ENCODE peak calls at places on chromosomes 7 and 10, in five cellular contexts. T, W, H, E and I are unnamed samples. For H3K36me3, the result is how much of the 10 kb centered on the place peaks cover.

GRCh38 chr10:93065675-93066543 is 5.3 kb downstream of the CYP26C1 start:
- DNase-seq in T (no peak), W (no peak), H (no peak), E (no peak), I (no peak)

GRCh38 chr7:132410385-132410784 is 165.9 kb downstream of the PLXNA4 start:
- DNase-seq in T (no peak), W (no peak), H (no peak), E (no peak), I (no peak)

GRCh38 chr10:116905845-116906210 is 56.5 kb downstream of the ENO4 start:
- DNase-seq in T (no peak), W (no peak), H (no peak), E (no peak), I (no peak)

GRCh38 chr7:150428671-150429451 is 21.6 kb upstream of the GIMAP8 start:
- DNase-seq in T (no peak), W (peak), H (no peak), E (no peak), I (no peak)

GRCh38 chr10:28948045-28948444 is 270.7 kb downstream of the BAMBI start:
- DNase-seq in T (no peak), W (no peak), H (no peak), E (no peak), I (no peak)

GRCh38 chr7:69982197-69982596 is 383.9 kb downstream of the AUTS2 start:
- DNase-seq in T (no peak), W (no peak), H (no peak), E (no peak), I (no peak)

GRCh38 chr7:29657856-29658255 is 94.2 kb downstream of the PRR15 start:
- DNase-seq in T (no peak), W (no peak), H (no peak), E (no peak), I (no peak)

GRCh38 chr10:79024296-79024695 is 44.5 kb upstream of the ZMIZ1 start:
- DNase-seq in T (no peak), W (no peak), H (no peak), E (no peak), I (no peak)

GRCh38 chr7:158097106-158097505 is 490.5 kb downstream of the PTPRN2 start:
- DNase-seq in T (no peak), W (no peak), H (no peak), E (no peak), I (no peak)

GRCh38 chr10:4131407-4132215 is 346.6 kb upstream of the KLF6 start:
- DNase-seq in T (no peak), W (peak), H (no peak), E (no peak), I (no peak)

GRCh38 chr10:32155075-32155516 is 98.9 kb upstream of the KIF5B start:
- DNase-seq in T (no peak), W (peak), H (no peak), E (no peak), I (no peak)

GRCh38 chr7:753190-753589 is 26.1 kb upstream of the PRKAR1B start:
- DNase-seq in T (no peak), W (no peak), H (no peak), E (no peak), I (no peak)

GRCh38 chr7:155428171-155428834 is 29.6 kb upstream of the EN2 start:
- DNase-seq in T (no peak), W (no peak), H (no peak), E (no peak), I (no peak)

GRCh38 chr7:47571355-47572100 is 10.4 kb downstream of the TNS3 start:
- DNase-seq in T (peak), W (peak), H (no peak), E (peak), I (peak)

GRCh38 chr10:27242951-27243551 is 2.5 kb upstream of the ACBD5 start:
- DNase-seq in T (peak), W (peak), H (peak), E (peak), I (peak)

GRCh38 chr7:50857804-50858203 is 75.1 kb upstream of the GRB10 start:
- DNase-seq in T (no peak), W (no peak), H (no peak), E (no peak), I (peak)

GRCh38 chr10:52615756-52616419 is 156.7 kb downstream of the MBL2 start:
- DNase-seq in T (no peak), W (no peak), H (no peak), E (no peak), I (no peak)

GRCh38 chr7:17722798-17723197 is 217.5 kb downstream of the SNX13 start:
- DNase-seq in T (no peak), W (no peak), H (no peak), E (no peak), I (no peak)

GRCh38 chr10:117005454-117006055 is 568 bp upstream of the SHTN1 start:
- DNase-seq in T (peak), W (peak), H (no peak), E (no peak), I (no peak)

GRCh38 chr10:122348512-122348911 is 26.0 kb upstream of the PLEKHA1 start:
- DNase-seq in T (no peak), W (no peak), H (no peak), E (no peak), I (no peak)

DNA sequence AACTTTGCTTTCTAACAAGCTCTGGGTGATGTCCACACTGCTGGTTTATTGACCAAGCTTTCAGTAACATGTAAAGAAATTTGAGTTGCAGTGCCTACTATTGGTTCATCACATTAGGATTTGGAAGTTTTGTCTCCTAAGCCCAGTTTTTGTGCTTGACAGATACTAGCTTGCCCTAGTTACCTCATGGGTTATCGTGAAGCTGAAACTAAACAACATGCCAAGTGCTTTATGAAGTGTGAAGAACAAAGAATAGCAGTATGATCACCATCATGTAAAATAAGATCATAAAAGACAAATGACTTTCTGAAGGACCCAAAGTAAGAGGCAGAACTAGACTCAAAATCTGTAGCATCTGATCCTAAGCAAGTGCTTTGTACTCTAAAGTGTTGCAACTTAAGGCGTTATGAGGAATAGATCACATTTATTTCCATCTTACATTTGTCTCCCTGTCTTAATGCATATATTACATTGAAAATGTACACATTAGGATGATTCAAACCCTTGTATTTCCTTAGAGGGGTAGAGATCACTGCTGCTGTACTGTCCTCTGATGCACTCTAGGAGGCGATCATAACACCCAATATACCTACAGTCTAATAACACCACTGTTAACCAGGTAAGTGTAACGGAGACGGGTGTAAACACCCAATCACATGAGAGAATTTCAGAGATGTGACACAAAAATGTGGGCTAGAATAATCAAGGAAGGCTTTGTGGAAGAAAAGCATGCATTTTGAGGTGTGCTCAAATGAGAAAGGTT is 71.3 kb downstream of the NRCAM start:
- DNase-seq in T (no peak), W (no peak), H (no peak), E (no peak), I (no peak)
- TF ChIP-seq CTCF in T (no peak), W (peak), H (no peak), E (no peak), I (no peak)

DNA sequence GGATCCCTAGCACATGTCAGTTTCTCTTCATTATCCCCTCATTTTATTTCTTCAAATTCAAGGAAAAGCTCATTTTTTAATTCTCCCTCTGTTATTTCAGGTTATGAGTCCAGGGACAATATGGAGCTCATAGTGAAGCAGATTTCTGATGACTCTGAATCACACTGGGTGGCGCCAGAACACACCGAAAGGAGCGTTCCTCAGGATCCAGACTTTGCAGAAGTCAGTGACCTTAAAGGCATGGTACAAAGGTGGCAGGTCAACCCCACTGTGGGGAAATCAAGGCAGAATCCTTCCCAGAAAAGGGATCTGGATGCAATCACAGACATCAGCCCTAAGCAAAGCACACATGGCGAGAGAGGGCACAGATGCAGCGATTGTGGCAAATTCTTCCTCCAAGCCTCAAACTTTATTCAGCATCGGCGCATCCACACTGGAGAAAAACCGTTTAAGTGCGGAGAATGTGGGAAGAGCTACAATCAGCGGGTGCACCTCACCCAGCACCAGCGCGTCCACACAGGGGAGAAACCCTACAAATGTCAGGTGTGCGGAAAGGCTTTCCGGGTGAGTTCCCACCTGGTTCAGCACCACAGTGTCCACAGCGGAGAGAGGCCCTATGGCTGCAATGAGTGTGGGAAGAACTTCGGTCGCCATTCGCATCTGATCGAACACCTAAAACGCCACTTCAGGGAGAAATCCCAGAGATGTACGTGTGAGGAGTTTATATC is 21.4 kb downstream of the ZKSCAN5 start:
- DNase-seq in T (no peak), W (no peak), H (no peak), E (no peak), I (no peak)
- H3K36me3 ChIP-seq in T (under half), W (under half), H (under half), E (half or more), I (half or more)

GRCh38 chr7:131012477-131013031 is 278.5 kb upstream of the KLF14 start:
- DNase-seq in T (no peak), W (no peak), H (no peak), E (no peak), I (no peak)
- H3K4me3 ChIP-seq in T (no peak), W (no peak), H (no peak), E (no peak), I (no peak)

DNA sequence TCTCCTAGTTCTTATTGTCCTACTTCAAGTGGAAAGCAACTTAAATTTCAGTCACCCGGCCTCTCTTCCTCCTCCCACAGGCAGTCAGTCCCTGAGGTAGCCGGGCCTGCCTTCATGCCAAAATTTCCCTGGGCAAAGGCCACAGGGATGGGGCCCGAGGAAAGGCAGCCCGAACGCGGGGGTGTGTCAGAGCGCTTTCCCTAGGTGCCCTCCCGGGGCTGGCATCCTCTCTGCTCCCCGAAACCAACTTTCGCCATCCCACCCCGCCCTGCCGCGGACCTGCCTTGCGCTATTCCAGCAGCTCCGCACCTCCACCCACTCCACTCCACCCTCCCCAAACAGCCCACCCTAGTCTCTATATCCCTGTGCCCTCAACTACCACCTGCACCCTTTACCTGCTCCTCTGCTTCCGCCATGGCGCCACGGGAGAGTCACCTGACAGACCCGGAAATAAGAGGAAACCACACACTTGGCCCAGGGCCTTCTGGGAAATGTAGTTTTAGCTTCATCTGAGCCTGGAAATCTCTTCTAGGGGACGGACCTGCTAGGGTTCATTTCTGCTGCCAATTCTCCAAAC is at the start of gene VPS41:
- DNase-seq in T (peak), W (peak), H (peak), E (peak), I (peak)
- TF ChIP-seq CTCF in T (no peak), W (no peak), H (no peak), E (no peak), I (no peak)

DNA sequence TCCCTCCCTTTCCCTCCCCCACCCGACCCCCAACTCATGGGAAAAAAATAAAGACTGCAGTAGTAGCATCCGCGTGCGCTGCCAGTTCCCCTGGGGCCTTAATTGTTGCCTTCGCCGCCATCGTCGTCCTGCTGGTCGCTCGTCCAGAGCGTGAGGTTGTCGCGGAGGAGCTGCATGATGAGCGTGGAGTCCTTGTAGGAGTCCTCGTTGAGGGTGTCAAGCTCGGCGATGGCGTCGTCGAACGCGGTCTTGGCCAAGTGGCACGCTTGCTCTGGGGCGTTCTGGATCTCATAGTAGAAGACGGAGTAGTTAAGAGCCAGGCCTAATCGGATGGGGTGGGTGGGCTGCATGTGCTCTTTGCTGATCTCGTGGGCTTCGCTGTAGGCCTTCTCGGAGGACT is 27.0 kb downstream of the HSPB1 start:
- DNase-seq in T (no peak), W (no peak), H (no peak), E (no peak), I (no peak)
- H3K36me3 ChIP-seq in T (under half), W (under half), H (under half), E (half or more), I (half or more)

GRCh38 chr10:124650820-124651401 is 93.3 kb downstream of the FAM53B start:
- DNase-seq in T (no peak), W (no peak), H (peak), E (no peak), I (no peak)
- H3K4me3 ChIP-seq in T (no peak), W (no peak), H (peak), E (no peak), I (no peak)

DNA sequence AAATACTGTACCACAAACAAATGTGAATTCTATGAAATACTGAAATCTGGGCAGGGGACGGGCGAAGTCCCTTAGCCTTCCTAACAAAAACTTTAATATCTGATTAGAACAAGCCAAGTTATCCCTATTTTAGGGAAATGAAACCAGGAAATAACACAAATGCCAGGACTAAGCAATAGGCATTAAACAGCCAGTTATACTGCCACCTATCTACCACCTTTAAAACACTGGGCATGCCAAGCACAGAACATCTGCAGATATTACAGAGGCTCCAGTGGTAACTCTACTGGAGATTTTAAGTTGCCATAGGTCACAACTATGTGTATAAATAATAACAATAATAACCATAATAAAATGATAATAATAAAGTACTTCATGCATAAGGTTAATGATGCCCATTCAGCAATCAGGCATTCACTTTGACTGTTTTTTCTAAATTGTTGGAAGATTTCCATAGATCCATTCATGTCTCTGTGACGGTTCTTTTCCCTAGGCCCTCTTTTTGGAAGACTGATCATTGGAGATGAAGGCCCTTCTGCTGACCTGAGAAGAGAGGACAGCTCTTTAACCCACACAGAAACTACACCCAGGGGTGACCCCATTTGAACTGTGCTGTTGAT is 195.7 kb downstream of the CACNA2D1 start:
- DNase-seq in T (no peak), W (peak), H (no peak), E (no peak), I (no peak)
- TF ChIP-seq CTCF in T (peak), W (peak), H (no peak), E (peak), I (peak)

DNA sequence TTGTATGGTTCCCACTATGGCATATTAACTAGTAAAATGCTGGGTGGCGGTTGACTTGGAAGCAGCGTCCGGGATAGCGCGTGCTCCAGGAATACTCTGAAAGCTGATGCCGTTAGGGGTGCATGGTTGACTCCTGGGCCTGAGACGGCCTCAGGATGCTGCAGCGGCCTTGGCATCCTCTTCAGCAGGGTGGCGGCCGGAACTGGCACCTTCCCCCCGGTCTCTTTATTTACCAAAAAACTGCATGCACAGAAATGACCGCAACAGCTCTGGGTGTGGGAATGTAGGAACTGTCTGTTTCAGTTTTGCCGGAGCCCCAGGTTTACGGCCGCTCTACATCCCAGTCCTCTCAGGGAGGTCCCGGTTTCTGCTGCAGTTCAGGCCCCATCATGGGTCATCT is 28.8 kb downstream of the PFKP start:
- DNase-seq in T (no peak), W (no peak), H (no peak), E (no peak), I (no peak)
- H3K36me3 ChIP-seq in T (under half), W (under half), H (under half), E (under half), I (under half)

DNA sequence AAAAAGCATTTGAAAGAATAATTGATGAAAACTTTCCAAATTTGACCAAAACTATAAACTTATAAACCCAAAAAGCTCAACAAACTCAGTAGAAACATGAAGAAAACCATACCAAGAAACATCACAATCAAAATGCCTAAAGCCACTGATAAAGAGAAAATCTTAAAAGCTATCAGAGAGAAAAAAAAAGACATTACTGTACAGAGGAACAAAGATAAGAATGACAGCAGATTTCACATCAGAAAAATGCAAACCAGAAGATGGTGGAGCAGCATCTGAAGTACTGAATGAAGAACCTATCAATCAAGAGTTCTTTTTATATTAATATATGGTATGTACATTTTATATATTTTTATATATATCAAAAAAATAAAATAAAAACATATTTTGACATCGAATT is 2.4 kb upstream of the GPAM start:
- DNase-seq in T (no peak), W (no peak), H (no peak), E (no peak), I (no peak)
- H3K4me3 ChIP-seq in T (no peak), W (no peak), H (no peak), E (no peak), I (no peak)